ENCODE peak calls at places on chromosomes 3 and 15, in nine cellular contexts. R, Z, V, L, U, N, T, J and H are unnamed samples.

GRCh38 chr15:73799466-73799865 is 46.3 kb upstream of the INSYN1 start:
- DNase-seq in U (no peak), R (no peak), J (no peak), Z (no peak), V (no peak), N (peak), L (no peak), T (no peak), H (no peak)

GRCh38 chr15:44541282-44541958 is 4.5 kb downstream of the EIF3J start:
- DNase-seq in L (no peak), Z (no peak), J (no peak), V (no peak), N (peak), R (peak), U (no peak), T (no peak), H (no peak)

GRCh38 chr15:69035205-69035917 is 20.9 kb downstream of the NOX5 start:
- DNase-seq in V (peak), Z (no peak), U (no peak), L (no peak), J (peak), R (no peak), T (no peak), N (no peak), H (peak)

GRCh38 chr3:177646749-177647148 is 449.5 kb upstream of the TBL1XR1 start:
- DNase-seq in U (no peak), J (no peak), Z (peak), V (no peak), T (no peak), R (no peak), N (no peak), L (peak), H (no peak)

GRCh38 chr15:40048155-40048792 is 9.3 kb upstream of the SRP14 start:
- DNase-seq in R (no peak), U (no peak), N (no peak), J (no peak), Z (peak), V (no peak), L (no peak), T (no peak), H (no peak)

GRCh38 chr3:170484869-170485268 is 66.2 kb downstream of the CLDN11 start:
- DNase-seq in R (no peak), N (no peak), T (no peak), V (no peak), J (no peak), U (no peak), L (no peak), Z (no peak), H (no peak)

GRCh38 chr15:63465104-63465503 is 39.3 kb upstream of the USP3 start:
- DNase-seq in Z (no peak), L (no peak), T (no peak), U (no peak), R (peak), J (no peak), N (peak), V (no peak), H (peak)

GRCh38 chr15:85854345-85855097 is 59.8 kb upstream of the KLHL25 start:
- DNase-seq in U (peak), T (no peak), L (peak), R (peak), N (peak), V (peak), J (peak), Z (peak), H (peak)

GRCh38 chr3:4633078-4634004 is 140.2 kb downstream of the ITPR1 start:
- DNase-seq in N (peak), V (peak), T (no peak), Z (no peak), U (peak), R (peak), J (no peak), L (no peak), H (peak)

GRCh38 chr3:36842275-36842674 is 77.9 kb upstream of the DCLK3 start:
- DNase-seq in L (peak), U (no peak), R (no peak), V (no peak), Z (no peak), N (no peak), J (no peak), T (no peak), H (no peak)

GRCh38 chr3:16124636-16125035 is 49.8 kb upstream of the GALNT15 start:
- DNase-seq in T (no peak), N (peak), R (peak), J (no peak), L (no peak), U (no peak), V (no peak), Z (no peak), H (no peak)

GRCh38 chr3:78802588-78802930 is 965.2 kb downstream of the ROBO1 start:
- DNase-seq in T (no peak), N (no peak), V (no peak), L (no peak), J (no peak), R (no peak), U (no peak), Z (no peak), H (no peak)

GRCh38 chr3:10289785-10290355 is 2.9 kb downstream of the GHRL start:
- DNase-seq in R (no peak), U (no peak), J (no peak), L (no peak), T (no peak), V (no peak), Z (no peak), N (no peak), H (peak)

GRCh38 chr3:178001670-178002101 is 534.5 kb upstream of the KCNMB2 start:
- DNase-seq in J (no peak), R (no peak), V (peak), N (no peak), U (no peak), Z (no peak), L (no peak), T (no peak), H (no peak)

GRCh38 chr3:38054166-38054991 is 15.4 kb downstream of the DLEC1 start:
- DNase-seq in L (no peak), U (no peak), R (no peak), N (peak), Z (no peak), T (no peak), J (no peak), V (peak), H (no peak)

GRCh38 chr3:160154033-160154432 is 71.2 kb upstream of the C3orf80 start:
- DNase-seq in N (peak), L (no peak), J (no peak), R (no peak), T (no peak), Z (no peak), U (no peak), V (no peak), H (no peak)

GRCh38 chr3:52349611-52350395 is 33.7 kb downstream of the DNAH1 start:
- DNase-seq in L (no peak), J (no peak), N (no peak), R (no peak), V (no peak), U (no peak), Z (no peak), T (no peak), H (no peak)

GRCh38 chr3:71366991-71367604 is 216.4 kb downstream of the FOXP1 start:
- DNase-seq in L (no peak), R (no peak), N (no peak), Z (no peak), V (no peak), T (no peak), J (no peak), U (no peak), H (no peak)

GRCh38 chr3:39125837-39126500 is 18.5 kb downstream of the TTC21A start:
- DNase-seq in L (no peak), J (no peak), U (no peak), R (peak), T (no peak), V (no peak), N (peak), Z (no peak), H (no peak)

GRCh38 chr3:145457825-145458552 is 703.0 kb downstream of the PLOD2 start:
- DNase-seq in J (no peak), L (no peak), U (peak), R (no peak), V (no peak), N (no peak), T (no peak), Z (no peak), H (no peak)

GRCh38 chr3:113255100-113255853 is 43.9 kb downstream of the BOC start:
- DNase-seq in N (no peak), R (no peak), L (no peak), J (no peak), V (no peak), T (no peak), U (no peak), Z (no peak), H (no peak)